ENCODE peak calls at places on chromosomes 7 and 10, in eight cellular contexts. One of them, this sample, is unnamed.

GRCh38 chr7:80883188-80884025 is 35.4 kb downstream of the SEMA3C start:
- DNase-seq in tibial nerve: no peak
- DNase-seq in mammary epithelial cell: peak
- DNase-seq in right lobe of liver: no peak
- DNase-seq in left ventricle myocardium inferior: no peak
- DNase-seq in heart left ventricle: no peak
- DNase-seq in gastrocnemius medialis: no peak
- DNase-seq in fibroblast of lung: peak
- DNase-seq in this sample: no peak

GRCh38 chr7:156823441-156823840 is 69.5 kb downstream of the LMBR1 start:
- DNase-seq in tibial nerve: no peak
- DNase-seq in mammary epithelial cell: peak
- DNase-seq in right lobe of liver: no peak
- DNase-seq in left ventricle myocardium inferior: no peak
- DNase-seq in heart left ventricle: no peak
- DNase-seq in gastrocnemius medialis: no peak
- DNase-seq in fibroblast of lung: no peak
- DNase-seq in this sample: no peak

GRCh38 chr7:99112097-99112496 is 31.8 kb downstream of the SMURF1 start:
- DNase-seq in tibial nerve: no peak
- DNase-seq in mammary epithelial cell: no peak
- DNase-seq in right lobe of liver: no peak
- DNase-seq in left ventricle myocardium inferior: no peak
- DNase-seq in heart left ventricle: no peak
- DNase-seq in gastrocnemius medialis: no peak
- DNase-seq in fibroblast of lung: no peak
- DNase-seq in this sample: no peak

GRCh38 chr10:95360122-95360715 is 69.4 kb upstream of the PDLIM1 start:
- DNase-seq in tibial nerve: no peak
- DNase-seq in mammary epithelial cell: peak
- DNase-seq in right lobe of liver: no peak
- DNase-seq in left ventricle myocardium inferior: no peak
- DNase-seq in heart left ventricle: no peak
- DNase-seq in gastrocnemius medialis: no peak
- DNase-seq in fibroblast of lung: peak
- DNase-seq in this sample: no peak

GRCh38 chr10:71270301-71270777 is 48.7 kb upstream of the SLC29A3 start:
- DNase-seq in tibial nerve: no peak
- DNase-seq in mammary epithelial cell: peak
- DNase-seq in right lobe of liver: no peak
- DNase-seq in left ventricle myocardium inferior: no peak
- DNase-seq in heart left ventricle: peak
- DNase-seq in gastrocnemius medialis: no peak
- DNase-seq in fibroblast of lung: peak
- DNase-seq in this sample: no peak

GRCh38 chr7:154338709-154339108 is 286.5 kb downstream of the DPP6 start:
- DNase-seq in tibial nerve: no peak
- DNase-seq in mammary epithelial cell: no peak
- DNase-seq in right lobe of liver: no peak
- DNase-seq in left ventricle myocardium inferior: no peak
- DNase-seq in heart left ventricle: no peak
- DNase-seq in gastrocnemius medialis: no peak
- DNase-seq in fibroblast of lung: no peak
- DNase-seq in this sample: no peak

GRCh38 chr10:130656582-130657133 is 520.5 kb downstream of the GLRX3 start:
- DNase-seq in tibial nerve: no peak
- DNase-seq in mammary epithelial cell: no peak
- DNase-seq in right lobe of liver: peak
- DNase-seq in left ventricle myocardium inferior: no peak
- DNase-seq in heart left ventricle: no peak
- DNase-seq in gastrocnemius medialis: no peak
- DNase-seq in fibroblast of lung: no peak
- DNase-seq in this sample: no peak

GRCh38 chr7:156017916-156018700 is 205.8 kb upstream of the SHH start:
- DNase-seq in tibial nerve: no peak
- DNase-seq in mammary epithelial cell: no peak
- DNase-seq in right lobe of liver: peak
- DNase-seq in left ventricle myocardium inferior: no peak
- DNase-seq in heart left ventricle: no peak
- DNase-seq in gastrocnemius medialis: no peak
- DNase-seq in fibroblast of lung: no peak
- DNase-seq in this sample: no peak

GRCh38 chr10:17175551-17175950 is 25.9 kb downstream of the TRDMT1 start:
- DNase-seq in tibial nerve: no peak
- DNase-seq in mammary epithelial cell: no peak
- DNase-seq in right lobe of liver: no peak
- DNase-seq in left ventricle myocardium inferior: no peak
- DNase-seq in heart left ventricle: no peak
- DNase-seq in gastrocnemius medialis: no peak
- DNase-seq in fibroblast of lung: peak
- DNase-seq in this sample: no peak

GRCh38 chr10:59037506-59037905 is 138.9 kb upstream of the PHYHIPL start:
- DNase-seq in tibial nerve: no peak
- DNase-seq in mammary epithelial cell: no peak
- DNase-seq in right lobe of liver: no peak
- DNase-seq in left ventricle myocardium inferior: no peak
- DNase-seq in heart left ventricle: no peak
- DNase-seq in gastrocnemius medialis: no peak
- DNase-seq in fibroblast of lung: no peak
- DNase-seq in this sample: no peak

GRCh38 chr7:35971133-35971995 is 170.5 kb downstream of the SEPTIN7 start:
- DNase-seq in tibial nerve: no peak
- DNase-seq in mammary epithelial cell: no peak
- DNase-seq in right lobe of liver: no peak
- DNase-seq in left ventricle myocardium inferior: no peak
- DNase-seq in heart left ventricle: no peak
- DNase-seq in gastrocnemius medialis: no peak
- DNase-seq in fibroblast of lung: no peak
- DNase-seq in this sample: no peak

GRCh38 chr10:125441151-125441550 is 241.8 kb downstream of the TEX36 start:
- DNase-seq in tibial nerve: no peak
- DNase-seq in mammary epithelial cell: peak
- DNase-seq in right lobe of liver: no peak
- DNase-seq in left ventricle myocardium inferior: no peak
- DNase-seq in heart left ventricle: no peak
- DNase-seq in gastrocnemius medialis: no peak
- DNase-seq in fibroblast of lung: peak
- DNase-seq in this sample: no peak

GRCh38 chr10:69885379-69886156 is 83.9 kb downstream of the COL13A1 start:
- DNase-seq in tibial nerve: no peak
- DNase-seq in mammary epithelial cell: no peak
- DNase-seq in right lobe of liver: no peak
- DNase-seq in left ventricle myocardium inferior: no peak
- DNase-seq in heart left ventricle: no peak
- DNase-seq in gastrocnemius medialis: no peak
- DNase-seq in fibroblast of lung: no peak
- DNase-seq in this sample: no peak

GRCh38 chr10:18312385-18313145 is 172.3 kb downstream of the CACNB2 start:
- DNase-seq in tibial nerve: no peak
- DNase-seq in mammary epithelial cell: peak
- DNase-seq in right lobe of liver: no peak
- DNase-seq in left ventricle myocardium inferior: no peak
- DNase-seq in heart left ventricle: no peak
- DNase-seq in gastrocnemius medialis: no peak
- DNase-seq in fibroblast of lung: peak
- DNase-seq in this sample: no peak

GRCh38 chr10:122050316-122050715 is 61.4 kb downstream of the TACC2 start:
- DNase-seq in tibial nerve: no peak
- DNase-seq in mammary epithelial cell: no peak
- DNase-seq in right lobe of liver: no peak
- DNase-seq in left ventricle myocardium inferior: no peak
- DNase-seq in heart left ventricle: no peak
- DNase-seq in gastrocnemius medialis: no peak
- DNase-seq in fibroblast of lung: no peak
- DNase-seq in this sample: no peak

GRCh38 chr7:8295638-8296361 is 33.8 kb upstream of the ICA1 start:
- DNase-seq in tibial nerve: no peak
- DNase-seq in mammary epithelial cell: peak
- DNase-seq in right lobe of liver: no peak
- DNase-seq in left ventricle myocardium inferior: no peak
- DNase-seq in heart left ventricle: no peak
- DNase-seq in gastrocnemius medialis: peak
- DNase-seq in fibroblast of lung: peak
- DNase-seq in this sample: peak

GRCh38 chr10:71395621-71396020 is 1.1 kb upstream of the CDH23 start:
- DNase-seq in tibial nerve: no peak
- DNase-seq in mammary epithelial cell: no peak
- DNase-seq in right lobe of liver: no peak
- DNase-seq in left ventricle myocardium inferior: no peak
- DNase-seq in heart left ventricle: no peak
- DNase-seq in gastrocnemius medialis: no peak
- DNase-seq in fibroblast of lung: no peak
- DNase-seq in this sample: no peak

GRCh38 chr7:98826811-98827231 is 43.0 kb downstream of the TMEM130 start:
- DNase-seq in tibial nerve: no peak
- DNase-seq in mammary epithelial cell: no peak
- DNase-seq in right lobe of liver: peak
- DNase-seq in left ventricle myocardium inferior: peak
- DNase-seq in heart left ventricle: peak
- DNase-seq in gastrocnemius medialis: peak
- DNase-seq in fibroblast of lung: no peak
- DNase-seq in this sample: peak

GRCh38 chr10:69958232-69958902 is 94.3 kb upstream of the MACROH2A2 start:
- DNase-seq in tibial nerve: no peak
- DNase-seq in mammary epithelial cell: peak
- DNase-seq in right lobe of liver: no peak
- DNase-seq in left ventricle myocardium inferior: no peak
- DNase-seq in heart left ventricle: no peak
- DNase-seq in gastrocnemius medialis: no peak
- DNase-seq in fibroblast of lung: peak
- DNase-seq in this sample: no peak

GRCh38 chr7:22441157-22441556 is 58.8 kb downstream of the STEAP1B start:
- DNase-seq in tibial nerve: no peak
- DNase-seq in mammary epithelial cell: no peak
- DNase-seq in right lobe of liver: no peak
- DNase-seq in left ventricle myocardium inferior: no peak
- DNase-seq in heart left ventricle: no peak
- DNase-seq in gastrocnemius medialis: no peak
- DNase-seq in fibroblast of lung: no peak
- DNase-seq in this sample: no peak

DNA sequence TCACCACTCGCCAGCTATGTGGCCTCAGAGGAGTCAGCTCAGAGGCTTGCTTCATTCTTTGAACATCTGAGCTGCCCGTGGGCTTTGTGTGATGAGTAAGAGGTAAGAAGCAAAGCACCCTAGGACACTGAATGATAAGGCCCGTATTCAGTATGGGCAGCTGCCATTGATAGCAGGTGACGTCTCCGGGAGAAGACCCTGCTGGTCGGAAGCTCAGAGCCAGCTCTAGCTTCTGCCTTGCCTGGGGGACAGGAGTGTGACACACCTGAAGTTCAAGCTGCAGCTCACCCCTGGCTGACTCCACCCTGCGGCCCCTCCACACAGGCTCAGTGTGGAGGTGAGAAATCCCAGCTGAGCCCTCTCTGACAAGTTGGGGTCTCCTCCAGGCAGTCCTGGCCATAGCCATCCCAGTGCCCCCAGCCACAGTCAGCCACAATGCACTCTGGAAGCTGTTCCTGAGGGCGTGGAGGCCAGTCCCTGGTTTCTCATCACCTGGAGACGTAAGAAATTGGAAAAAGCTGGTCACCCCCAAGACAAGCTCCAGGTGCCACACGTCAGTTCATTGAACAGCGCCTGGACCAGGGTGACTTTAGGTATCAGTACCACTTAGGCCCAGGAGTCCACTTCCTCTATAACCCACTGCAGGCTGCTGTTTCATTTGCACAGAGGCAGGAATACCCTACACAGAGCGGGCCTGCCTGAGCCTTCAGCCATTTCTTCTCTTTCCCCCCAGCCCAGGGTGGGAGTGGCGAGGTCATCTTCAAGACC is 164.9 kb upstream of the RHEB start:
- DNase-seq in tibial nerve: no peak
- DNase-seq in mammary epithelial cell: no peak
- DNase-seq in right lobe of liver: no peak
- DNase-seq in left ventricle myocardium inferior: no peak
- DNase-seq in heart left ventricle: no peak
- DNase-seq in gastrocnemius medialis: no peak
- DNase-seq in fibroblast of lung: peak
- DNase-seq in this sample: no peak
- H3K27ac ChIP-seq in tibial nerve: no peak
- H3K27ac ChIP-seq in mammary epithelial cell: no peak
- H3K27ac ChIP-seq in right lobe of liver: no peak
- H3K27ac ChIP-seq in left ventricle myocardium inferior: no peak
- H3K27ac ChIP-seq in heart left ventricle: no peak
- H3K27ac ChIP-seq in gastrocnemius medialis: no peak
- H3K27ac ChIP-seq in fibroblast of lung: no peak
- H3K27ac ChIP-seq in this sample: no peak

GRCh38 chr10:4242561-4243035 is 457.6 kb upstream of the KLF6 start:
- DNase-seq in tibial nerve: no peak
- DNase-seq in mammary epithelial cell: peak
- DNase-seq in right lobe of liver: no peak
- DNase-seq in left ventricle myocardium inferior: peak
- DNase-seq in heart left ventricle: peak
- DNase-seq in gastrocnemius medialis: no peak
- DNase-seq in fibroblast of lung: peak
- DNase-seq in this sample: no peak
- H3K27ac ChIP-seq in tibial nerve: peak
- H3K27ac ChIP-seq in mammary epithelial cell: peak
- H3K27ac ChIP-seq in right lobe of liver: peak
- H3K27ac ChIP-seq in left ventricle myocardium inferior: peak
- H3K27ac ChIP-seq in heart left ventricle: peak
- H3K27ac ChIP-seq in gastrocnemius medialis: peak
- H3K27ac ChIP-seq in fibroblast of lung: peak
- H3K27ac ChIP-seq in this sample: peak

DNA sequence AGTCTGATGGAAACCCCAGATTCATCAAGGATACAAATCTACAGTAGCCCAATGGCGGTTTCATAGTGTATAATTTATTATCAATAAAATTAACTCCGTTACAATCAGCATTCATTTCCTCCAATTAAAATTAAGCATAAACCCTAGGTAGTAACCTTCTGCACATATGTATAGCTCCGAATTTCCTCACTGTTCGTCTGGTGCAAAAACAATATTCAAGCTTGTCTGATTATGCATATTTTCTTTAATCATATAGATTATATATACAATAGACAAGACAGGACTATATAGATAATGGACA is 2.8 kb downstream of the HOXA9 start:
- DNase-seq in tibial nerve: no peak
- DNase-seq in mammary epithelial cell: no peak
- DNase-seq in right lobe of liver: no peak
- DNase-seq in left ventricle myocardium inferior: no peak
- DNase-seq in heart left ventricle: no peak
- DNase-seq in gastrocnemius medialis: no peak
- DNase-seq in fibroblast of lung: no peak
- DNase-seq in this sample: no peak
- H3K27ac ChIP-seq in tibial nerve: no peak
- H3K27ac ChIP-seq in mammary epithelial cell: no peak
- H3K27ac ChIP-seq in right lobe of liver: no peak
- H3K27ac ChIP-seq in left ventricle myocardium inferior: no peak
- H3K27ac ChIP-seq in heart left ventricle: no peak
- H3K27ac ChIP-seq in gastrocnemius medialis: no peak
- H3K27ac ChIP-seq in fibroblast of lung: no peak
- H3K27ac ChIP-seq in this sample: no peak

DNA sequence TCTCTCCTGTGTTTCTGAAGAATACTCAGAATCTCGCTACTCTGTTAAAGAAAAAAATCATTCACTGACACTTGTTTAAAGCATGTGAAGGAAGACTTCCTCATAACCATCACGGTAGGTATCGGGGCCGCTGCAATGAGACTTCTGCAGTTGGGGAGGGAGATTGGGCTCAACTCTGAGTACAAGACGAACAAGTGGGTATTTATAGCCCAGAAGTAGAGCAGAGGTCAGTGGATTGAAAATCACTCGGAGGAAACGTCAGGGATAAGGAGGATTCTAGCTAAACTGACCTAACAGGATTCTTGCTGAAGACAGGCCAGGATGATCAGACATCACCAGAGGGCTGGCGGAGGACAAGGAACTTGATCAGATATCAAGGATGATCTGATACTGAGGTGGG is 33.3 kb downstream of the ITPRIP start:
- DNase-seq in tibial nerve: no peak
- DNase-seq in mammary epithelial cell: no peak
- DNase-seq in right lobe of liver: no peak
- DNase-seq in left ventricle myocardium inferior: no peak
- DNase-seq in heart left ventricle: peak
- DNase-seq in gastrocnemius medialis: no peak
- DNase-seq in fibroblast of lung: no peak
- DNase-seq in this sample: no peak
- H3K27ac ChIP-seq in tibial nerve: no peak
- H3K27ac ChIP-seq in mammary epithelial cell: no peak
- H3K27ac ChIP-seq in right lobe of liver: peak
- H3K27ac ChIP-seq in left ventricle myocardium inferior: peak
- H3K27ac ChIP-seq in heart left ventricle: peak
- H3K27ac ChIP-seq in gastrocnemius medialis: peak
- H3K27ac ChIP-seq in fibroblast of lung: no peak
- H3K27ac ChIP-seq in this sample: no peak